ENCODE peak calls at places on chromosomes 11 and 22, in seven cellular contexts. L is retina; F is NCI-H460; B is endothelial cell; U is NCI-H748 treated with DMSO at 0.1 percent for 48 hours; T is HFFc6; W is stimulated activated CD8-positive, alpha-beta memory T cell treated with anti-CD3 and anti-CD28 coated beads, Interleukin-7, amount 100 ng/mL, for 48 hours. Q is an unnamed sample.

GRCh38 chr11:125275905-125276634 is 111.5 kb downstream of the PKNOX2 start:
- DNase-seq in T (no peak), L (no peak), W (no peak), B (no peak), U (peak; percentile 1), F (no peak), Q (no peak)

GRCh38 chr11:130062030-130062429 is 7.7 kb upstream of the APLP2 start:
- DNase-seq in L (no peak), B (no peak), F (no peak), T (no peak), U (no peak), W (no peak), Q (no peak)

GRCh38 chr11:18834754-18835466 is 43.3 kb upstream of the PTPN5 start:
- DNase-seq in T (no peak), U (no peak), B (no peak), L (no peak), W (no peak), F (no peak), Q (no peak)

GRCh38 chr11:271316-271715 is 6.9 kb upstream of the NLRP6 start:
- DNase-seq in W (no peak), L (no peak), F (no peak), U (no peak), T (no peak), B (no peak), Q (no peak)

GRCh38 chr11:37320921-37321320 is 722.9 kb upstream of the RAG2 start:
- DNase-seq in F (no peak), T (no peak), W (no peak), L (no peak), B (no peak), U (no peak), Q (no peak)

GRCh38 chr22:44634426-44635321 is 67.3 kb upstream of the PRR5 start:
- DNase-seq in L (no peak), F (no peak), W (no peak), T (no peak), U (no peak), B (no peak), Q (no peak)

GRCh38 chr22:37244114-37244921 is at the start of gene RAC2:
- DNase-seq in U (no peak), B (peak; percentile 43), T (no peak), L (no peak), W (peak; percentile 96), F (no peak), Q (peak; percentile 83)

GRCh38 chr22:37711490-37711889 is 14.6 kb downstream of the TRIOBP start:
- DNase-seq in F (no peak), L (no peak), T (no peak), W (no peak), B (no peak), U (no peak), Q (no peak)

GRCh38 chr11:103528596-103528995 is 419.4 kb downstream of the DYNC2H1 start:
- DNase-seq in F (no peak), U (peak; percentile 5), T (no peak), B (no peak), W (no peak), L (peak; percentile 21), Q (no peak)

GRCh38 chr11:76654310-76654851 is 16.2 kb downstream of the LRRC32 start:
- DNase-seq in F (no peak), W (no peak), U (no peak), B (no peak), L (no peak), T (no peak), Q (no peak)

GRCh38 chr11:120381401-120381800 is 45.2 kb downstream of the ARHGEF12 start:
- DNase-seq in B (no peak), F (no peak), L (no peak), U (no peak), T (no peak), W (no peak), Q (no peak)

GRCh38 chr22:19196841-19197612 is 18.5 kb upstream of the SLC25A1 start:
- DNase-seq in F (no peak), W (no peak), U (no peak), L (no peak), B (no peak), T (no peak), Q (no peak)

GRCh38 chr22:38271927-38272372 is 860 bp downstream of the TMEM184B start:
- DNase-seq in T (no peak), W (no peak), U (peak; percentile 30), F (no peak), B (no peak), L (no peak), Q (no peak)

GRCh38 chr11:69173925-69174591 is 18.3 kb downstream of the SMIM38 start:
- DNase-seq in L (no peak), F (no peak), B (no peak), W (no peak), U (no peak), T (peak; percentile 3), Q (no peak)

GRCh38 chr11:46684364-46684763 is 16.1 kb downstream of the ARHGAP1 start:
- DNase-seq in B (no peak), F (no peak), W (no peak), U (no peak), L (no peak), T (no peak), Q (no peak)

GRCh38 chr11:79082280-79082679 is 358.6 kb downstream of the TENM4 start:
- DNase-seq in W (no peak), U (no peak), B (no peak), F (no peak), T (no peak), L (no peak), Q (no peak)

GRCh38 chr11:14578551-14578956 is 58.4 kb upstream of the PSMA1 start:
- DNase-seq in L (no peak), T (no peak), U (peak; percentile 53), W (peak; percentile 32), B (peak; percentile 18), F (peak; percentile 42), Q (peak; percentile 61)

GRCh38 chr22:43289976-43290663 is 53.1 kb downstream of the SCUBE1 start:
- DNase-seq in F (no peak), U (no peak), B (no peak), W (no peak), T (peak; percentile 8), L (no peak), Q (no peak)

GRCh38 chr11:118640332-118641154 is 33.1 kb downstream of the PHLDB1 start:
- DNase-seq in W (no peak), T (no peak), L (no peak), B (no peak), U (no peak), F (no peak), Q (no peak)

GRCh38 chr11:66277475-66278391 is at the start of gene CNIH2:
- DNase-seq in B (peak; percentile 66), F (no peak), U (no peak), W (no peak), L (peak; percentile 60), T (no peak), Q (no peak)

GRCh38 chr11:67507242-67507890 is 596 bp downstream of the CDK2AP2 start:
- DNase-seq in U (no peak), L (no peak), W (peak; percentile 69), B (no peak), T (no peak), F (peak; percentile 59), Q (no peak)

GRCh38 chr11:57647368-57647767 is 2.3 kb downstream of the YPEL4 start:
- DNase-seq in F (no peak), L (peak; percentile 67), B (no peak), U (no peak), T (no peak), W (no peak), Q (no peak)

GRCh38 chr11:64649304-64649703 is 58.3 kb downstream of the SLC22A12 start:
- DNase-seq in W (no peak), L (peak; percentile 66), B (peak; percentile 43), T (no peak), F (no peak), U (peak; percentile 16), Q (no peak)

GRCh38 chr22:37121887-37122591 is 12.5 kb upstream of the TMPRSS6 start:
- DNase-seq in T (peak; percentile 20), F (no peak), W (peak; percentile 96), U (peak; percentile 23), L (no peak), B (peak; percentile 21), Q (peak; percentile 90)

GRCh38 chr11:14463623-14464022 is 36.0 kb downstream of the COPB1 start:
- DNase-seq in F (no peak), U (no peak), L (no peak), B (no peak), W (no peak), T (no peak), Q (no peak)

GRCh38 chr22:48895831-48896765 is 931.6 kb downstream of the BRD1 start:
- DNase-seq in L (no peak), B (no peak), U (no peak), F (no peak), W (no peak), T (no peak), Q (no peak)

GRCh38 chr11:95507794-95508193 is 276.8 kb upstream of the SESN3 start:
- DNase-seq in F (no peak), U (no peak), L (no peak), W (no peak), B (no peak), T (no peak), Q (no peak)

GRCh38 chr22:20957118-20957690 is 9.9 kb upstream of the AIFM3 start:
- DNase-seq in W (no peak), U (no peak), T (no peak), F (no peak), B (no peak), L (no peak), Q (no peak)

GRCh38 chr22:25166266-25167056 is 33.2 kb upstream of the CRYBB3 start:
- DNase-seq in B (no peak), L (no peak), F (no peak), U (no peak), T (no peak), W (no peak), Q (no peak)

GRCh38 chr11:6327806-6328205 is 7.5 kb upstream of the CAVIN3 start:
- DNase-seq in B (no peak), F (no peak), L (no peak), U (no peak), T (no peak), W (no peak), Q (no peak)

GRCh38 chr22:24427500-24428164 is at the start of gene ADORA2A:
- DNase-seq in F (no peak), W (peak; percentile 85), T (no peak), U (no peak), L (no peak), B (no peak), Q (peak; percentile 79)

GRCh38 chr11:75267171-75267970 is 26.8 kb downstream of the TPBGL start:
- DNase-seq in W (no peak), F (no peak), B (no peak), L (no peak), U (no peak), T (no peak), Q (no peak)

GRCh38 chr11:75236062-75236461 is 4.5 kb upstream of the TPBGL start:
- DNase-seq in W (no peak), B (no peak), L (peak; percentile 28), T (no peak), F (no peak), U (no peak), Q (no peak)

Q was measured in stimulated activated naive B cell treated with anti-CD40 and anti-IgM and Interleukin-4, amounts not matched to agents 10 μg/mL and 1 μg/mL and 100 μg/mL, for 72 hours.